ENCODE peak calls at places on chromosomes 3 and 15, in five cellular contexts. One of them, this sample, is unnamed.

GRCh38 chr15:96409231-96410138 is 79.0 kb downstream of the NR2F2 start:
- DNase-seq in Daoy: peak
- DNase-seq in GM06990: no peak
- DNase-seq in GM12864: no peak
- DNase-seq in T-helper 1 cell: no peak
- DNase-seq in this sample: peak

GRCh38 chr3:71150293-71150954 is 433.1 kb downstream of the FOXP1 start:
- DNase-seq in GM12864: no peak
- DNase-seq in T-helper 1 cell: no peak
- DNase-seq in GM06990: no peak
- DNase-seq in Daoy: no peak
- DNase-seq in this sample: no peak

GRCh38 chr3:164818318-164818717 is 260.0 kb downstream of the SI start:
- DNase-seq in T-helper 1 cell: no peak
- DNase-seq in GM06990: no peak
- DNase-seq in Daoy: no peak
- DNase-seq in GM12864: no peak
- DNase-seq in this sample: no peak

GRCh38 chr3:31196881-31197364 is 302.5 kb upstream of the GADL1 start:
- DNase-seq in T-helper 1 cell: no peak
- DNase-seq in GM12864: no peak
- DNase-seq in Daoy: no peak
- DNase-seq in GM06990: no peak
- DNase-seq in this sample: no peak

GRCh38 chr3:111979689-111980025 is 831 bp downstream of the ABHD10 start:
- DNase-seq in GM12864: no peak
- DNase-seq in Daoy: peak
- DNase-seq in T-helper 1 cell: no peak
- DNase-seq in GM06990: no peak
- DNase-seq in this sample: no peak

GRCh38 chr3:185657691-185658503 is 71.8 kb downstream of the SENP2 start:
- DNase-seq in T-helper 1 cell: no peak
- DNase-seq in GM06990: no peak
- DNase-seq in Daoy: no peak
- DNase-seq in GM12864: no peak
- DNase-seq in this sample: no peak

GRCh38 chr3:101926594-101927105 is 77.3 kb downstream of the NFKBIZ start:
- DNase-seq in Daoy: peak
- DNase-seq in GM12864: no peak
- DNase-seq in GM06990: no peak
- DNase-seq in T-helper 1 cell: no peak
- DNase-seq in this sample: no peak

GRCh38 chr15:73647259-73648026 is 14.3 kb upstream of the NPTN start:
- DNase-seq in GM06990: no peak
- DNase-seq in Daoy: peak
- DNase-seq in T-helper 1 cell: no peak
- DNase-seq in GM12864: no peak
- DNase-seq in this sample: peak

GRCh38 chr15:75928680-75929608 is 25.3 kb downstream of the FBXO22 start:
- DNase-seq in GM06990: no peak
- DNase-seq in T-helper 1 cell: no peak
- DNase-seq in Daoy: peak
- DNase-seq in GM12864: no peak
- DNase-seq in this sample: no peak

GRCh38 chr3:141643816-141644215 is 94.3 kb upstream of the RNF7 start:
- DNase-seq in Daoy: no peak
- DNase-seq in GM12864: no peak
- DNase-seq in GM06990: no peak
- DNase-seq in T-helper 1 cell: no peak
- DNase-seq in this sample: no peak

GRCh38 chr3:82329300-82329699 is 567.9 kb upstream of the GBE1 start:
- DNase-seq in Daoy: no peak
- DNase-seq in GM06990: no peak
- DNase-seq in GM12864: no peak
- DNase-seq in T-helper 1 cell: no peak
- DNase-seq in this sample: no peak

GRCh38 chr3:30710017-30710416 is 103.6 kb downstream of the TGFBR2 start:
- DNase-seq in GM06990: no peak
- DNase-seq in GM12864: no peak
- DNase-seq in T-helper 1 cell: no peak
- DNase-seq in Daoy: no peak
- DNase-seq in this sample: peak

GRCh38 chr3:67516496-67516895 is 137.9 kb downstream of the SUCLG2 start:
- DNase-seq in GM12864: no peak
- DNase-seq in Daoy: no peak
- DNase-seq in GM06990: no peak
- DNase-seq in T-helper 1 cell: no peak
- DNase-seq in this sample: no peak

GRCh38 chr3:179955798-179956197 is 80.9 kb downstream of the PEX5L start:
- DNase-seq in GM06990: no peak
- DNase-seq in Daoy: no peak
- DNase-seq in GM12864: no peak
- DNase-seq in T-helper 1 cell: no peak
- DNase-seq in this sample: no peak

GRCh38 chr3:127589600-127590281 is 792 bp downstream of the TPRA1 start:
- DNase-seq in Daoy: no peak
- DNase-seq in GM12864: no peak
- DNase-seq in GM06990: no peak
- DNase-seq in T-helper 1 cell: no peak
- DNase-seq in this sample: no peak

GRCh38 chr3:26260073-26260623 is 362.4 kb upstream of the LRRC3B start:
- DNase-seq in GM12864: no peak
- DNase-seq in Daoy: no peak
- DNase-seq in GM06990: no peak
- DNase-seq in T-helper 1 cell: no peak
- DNase-seq in this sample: no peak

GRCh38 chr3:197501879-197502620 is 53.7 kb downstream of the BDH1 start:
- DNase-seq in GM12864: peak
- DNase-seq in T-helper 1 cell: no peak
- DNase-seq in GM06990: peak
- DNase-seq in Daoy: peak
- DNase-seq in this sample: peak

GRCh38 chr15:67030036-67030762 is 35.2 kb upstream of the SMAD3 start:
- DNase-seq in T-helper 1 cell: no peak
- DNase-seq in GM06990: no peak
- DNase-seq in Daoy: no peak
- DNase-seq in GM12864: no peak
- DNase-seq in this sample: no peak

GRCh38 chr15:99249270-99249817 is at the start of gene TTC23:
- DNase-seq in T-helper 1 cell: no peak
- DNase-seq in GM06990: no peak
- DNase-seq in Daoy: peak
- DNase-seq in GM12864: no peak
- DNase-seq in this sample: peak

GRCh38 chr3:15800327-15800726 is 2.5 kb upstream of the ANKRD28 start:
- DNase-seq in GM06990: no peak
- DNase-seq in Daoy: no peak
- DNase-seq in GM12864: no peak
- DNase-seq in T-helper 1 cell: no peak
- DNase-seq in this sample: no peak

This sample was measured in LoVo.